ENCODE peak calls at places on chromosomes 5 and 9, in nine cellular contexts. U is HepG2, O is GM23338, C is endothelial cell of umbilical vein, S is GM12878, P is prostate gland, I is breast epithelium, D is sigmoid colon, R is transverse colon. T is an unnamed sample.

GRCh38 chr9:92247296-92247695 is 46.2 kb downstream of the IARS1 start:
- DNase-seq in U (no peak), O (no peak), C (no peak), S (no peak), P (no peak), I (no peak), D (no peak), R (no peak), T (no peak)

GRCh38 chr5:120447706-120448239 is 16.3 kb upstream of the PRR16 start:
- DNase-seq in U (no peak), O (no peak), C (peak; percentile 49), S (no peak), P (no peak), I (no peak), D (no peak), R (no peak), T (no peak)

GRCh38 chr5:129097498-129098296 is 3.1 kb downstream of the ISOC1 start:
- DNase-seq in U (no peak), O (no peak), C (no peak), S (no peak), P (peak; percentile 4), I (no peak), D (no peak), R (no peak), T (no peak)

GRCh38 chr9:16611969-16612368 is 258.5 kb downstream of the BNC2 start:
- DNase-seq in U (no peak), O (no peak), C (no peak), S (no peak), P (no peak), I (no peak), D (no peak), R (no peak), T (no peak)

GRCh38 chr5:137310051-137310730 is 188.9 kb downstream of the SPOCK1 start:
- DNase-seq in U (no peak), O (peak; percentile 22), C (peak; percentile 81), S (no peak), P (no peak), I (no peak), D (no peak), R (no peak), T (no peak)

GRCh38 chr9:129183495-129184308 is 5.6 kb upstream of the IER5L start:
- DNase-seq in U (no peak), O (no peak), C (no peak), S (no peak), P (no peak), I (no peak), D (no peak), R (peak; percentile 60), T (no peak)

GRCh38 chr5:112411903-112412302 is 7.2 kb downstream of the EPB41L4A start:
- DNase-seq in U (no peak), O (no peak), C (no peak), S (no peak), P (no peak), I (no peak), D (no peak), R (no peak), T (no peak)

GRCh38 chr9:93967020-93967803 is 12.1 kb upstream of the BARX1 start:
- DNase-seq in U (no peak), O (no peak), C (no peak), S (no peak), P (no peak), I (no peak), D (peak; percentile 58), R (no peak), T (no peak)

GRCh38 chr9:127162046-127162445 is 39.6 kb upstream of the ANGPTL2 start:
- DNase-seq in U (no peak), O (no peak), C (no peak), S (no peak), P (no peak), I (no peak), D (peak; percentile 47), R (no peak), T (peak; percentile 72)

GRCh38 chr5:173643964-173644363 is 27.5 kb upstream of the BOD1 start:
- DNase-seq in U (no peak), O (peak; percentile 90), C (no peak), S (peak; percentile 44), P (no peak), I (no peak), D (no peak), R (no peak), T (no peak)

GRCh38 chr5:132426525-132427138 is 57.1 kb downstream of the SLC22A5 start:
- DNase-seq in U (peak; percentile 58), O (peak; percentile 73), C (peak; percentile 80), S (no peak), P (no peak), I (no peak), D (peak; percentile 92), R (peak; percentile 86), T (no peak)

GRCh38 chr5:93929146-93929545 is 187.7 kb upstream of the POU5F2 start:
- DNase-seq in U (no peak), O (no peak), C (no peak), S (no peak), P (no peak), I (no peak), D (no peak), R (no peak), T (peak; percentile 51)

GRCh38 chr9:87029904-87030303 is 82.6 kb upstream of the GAS1 start:
- DNase-seq in U (no peak), O (no peak), C (no peak), S (no peak), P (no peak), I (no peak), D (no peak), R (no peak), T (no peak)

GRCh38 chr9:125103770-125104169 is 39.6 kb downstream of the SCAI start:
- DNase-seq in U (no peak), O (no peak), C (no peak), S (no peak), P (no peak), I (no peak), D (no peak), R (no peak), T (no peak)

GRCh38 chr9:137099231-137099630 is 12.4 kb downstream of the MAN1B1 start:
- DNase-seq in U (no peak), O (no peak), C (no peak), S (no peak), P (no peak), I (no peak), D (no peak), R (no peak), T (no peak)

GRCh38 chr5:51082741-51083140 is 300.5 kb upstream of the ISL1 start:
- DNase-seq in U (no peak), O (no peak), C (no peak), S (no peak), P (no peak), I (no peak), D (no peak), R (no peak), T (no peak)

GRCh38 chr5:130652178-130652577 is 512.9 kb downstream of the HINT1 start:
- DNase-seq in U (no peak), O (no peak), C (peak; percentile 53), S (no peak), P (no peak), I (no peak), D (no peak), R (no peak), T (no peak)

GRCh38 chr5:100646011-100646410 is 110.8 kb downstream of the FAM174A start:
- DNase-seq in U (no peak), O (no peak), C (no peak), S (no peak), P (no peak), I (no peak), D (no peak), R (no peak), T (no peak)

GRCh38 chr5:142830241-142831018 is 60.3 kb downstream of the ARHGAP26 start:
- DNase-seq in U (no peak), O (no peak), C (peak; percentile 73), S (no peak), P (no peak), I (no peak), D (no peak), R (no peak), T (no peak)

DNA sequence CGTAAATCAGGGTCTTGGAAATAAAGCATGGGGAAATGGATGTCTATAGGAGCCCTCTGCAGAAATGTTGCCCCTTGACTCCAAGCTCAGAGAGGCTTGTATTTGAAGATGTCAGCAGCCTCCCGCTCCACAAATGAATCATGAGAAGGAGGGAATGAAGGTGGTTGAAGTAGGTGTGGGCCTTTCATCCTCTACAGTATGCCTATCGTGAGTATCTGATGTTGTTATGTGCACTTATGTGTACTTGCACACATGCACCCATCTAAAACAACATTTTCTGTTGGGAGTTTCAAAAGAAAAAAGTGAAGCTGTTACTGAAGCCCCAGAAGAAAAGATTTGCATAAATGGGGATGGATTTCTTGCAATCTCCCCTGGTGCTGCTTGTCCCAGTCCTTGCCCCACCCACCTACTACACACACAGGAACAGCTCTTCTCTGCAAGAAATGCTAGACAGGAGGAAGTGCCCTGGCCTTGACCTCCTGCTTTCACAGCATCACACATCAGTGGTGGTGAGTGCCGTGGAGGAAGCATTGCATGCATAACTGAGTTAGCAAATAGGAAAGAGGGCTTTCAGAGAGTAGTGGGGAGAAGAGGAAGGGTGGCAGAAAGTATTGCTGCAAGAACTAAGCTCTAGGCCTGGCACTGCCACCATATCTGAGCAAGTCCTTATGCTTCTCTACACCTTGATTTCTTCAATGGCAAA is 156.1 kb downstream of the SNX18 start:
- DNase-seq in U (no peak), O (no peak), C (no peak), S (peak; percentile 7), P (no peak), I (no peak), D (peak; percentile 81), R (peak; percentile 52), T (no peak)
- TF ChIP-seq POLR2AphosphoS5 in U (no peak), O (no peak), C (no peak), S (no peak), P (no peak), I (no peak), D (no peak), R (no peak), T (no peak)

DNA sequence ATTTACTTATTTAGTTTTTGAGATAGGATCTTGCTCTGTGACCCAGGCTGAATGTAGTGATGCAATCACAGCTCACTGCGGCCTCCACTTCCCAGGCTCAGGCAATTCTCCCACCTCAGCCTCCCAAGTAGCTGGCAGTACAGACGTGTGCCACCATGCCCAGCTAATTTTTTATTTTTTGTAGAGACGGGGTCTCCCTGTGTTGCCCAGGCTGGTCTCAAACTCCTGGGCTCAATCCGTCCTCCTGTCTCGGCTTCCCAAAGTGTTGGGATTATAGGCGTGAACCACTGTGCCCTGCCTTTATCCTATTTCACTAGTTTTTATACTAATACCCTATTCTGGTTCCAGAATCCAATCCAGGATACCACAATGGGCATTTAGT is 6.8 kb downstream of the RPS14 start:
- DNase-seq in U (no peak), O (no peak), C (no peak), S (no peak), P (no peak), I (no peak), D (no peak), R (no peak), T (no peak)
- TF ChIP-seq POLR2AphosphoS5 in U (peak; percentile 26), O (no peak), C (peak; percentile 80), S (no peak), P (no peak), I (no peak), D (no peak), R (no peak), T (peak; percentile 57)

GRCh38 chr5:176535101-176535654 is 2.0 kb downstream of the RNF44 start:
- DNase-seq in U (no peak), O (no peak), C (peak; percentile 29), S (peak; percentile 46), P (peak; percentile 40), I (no peak), D (no peak), R (peak; percentile 73), T (no peak)
- TF ChIP-seq POLR2AphosphoS5 in U (no peak), O (no peak), C (no peak), S (peak; percentile 82), P (peak; percentile 33), I (peak; percentile 8), D (peak; percentile 67), R (peak; percentile 96), T (peak; percentile 4)

GRCh38 chr5:140336388-140336787 is 10.0 kb downstream of the HBEGF start:
- DNase-seq in U (peak; percentile 63), O (no peak), C (no peak), S (no peak), P (no peak), I (no peak), D (peak; percentile 87), R (no peak), T (no peak)
- TF ChIP-seq POLR2AphosphoS5 in U (no peak), O (no peak), C (no peak), S (no peak), P (no peak), I (no peak), D (peak; percentile 53), R (no peak), T (no peak)

T was measured in SK-N-MC.